ENCODE peak calls at places on chromosomes 11 and 22, in five cellular contexts. M is stimulated activated CD4-positive, alpha-beta T cell treated with anti-CD3 and anti-CD28 coated beads, Interleukin-2, amount 100 ng/mL, for 24 hours; E is endothelial cell; Z is HTR-8/SVneo; O is head of caudate nucleus. K is an unnamed sample.
A peak's percentile ranks its signal among the peaks of the same experiment; 100 is the strongest.

GRCh38 chr11:73229321-73230275 is 11.5 kb downstream of the P2RY2 start:
- DNase-seq in E (no peak), Z (no peak), M (no peak), O (no peak), K (no peak)

GRCh38 chr11:76765863-76766350 is 17.2 kb upstream of the TSKU start:
- DNase-seq in M (no peak), E (no peak), O (no peak), Z (no peak), K (no peak)

GRCh38 chr11:27532652-27533325 is 26.2 kb upstream of the LIN7C start:
- DNase-seq in Z (no peak), E (no peak), O (no peak), M (no peak), K (no peak)

GRCh38 chr11:102831128-102831708 is 12.2 kb downstream of the MMP3 start:
- DNase-seq in E (peak; percentile 26), O (no peak), M (no peak), Z (no peak), K (peak; percentile 72)

GRCh38 chr11:34558211-34558610 is 44.6 kb upstream of the ELF5 start:
- DNase-seq in M (no peak), Z (no peak), E (no peak), O (no peak), K (no peak)

GRCh38 chr11:85844439-85845051 is 10.6 kb upstream of the CCDC83 start:
- DNase-seq in M (no peak), Z (no peak), E (no peak), O (no peak), K (peak; percentile 11)

GRCh38 chr11:65058012-65058411 is 341 bp downstream of the NAALADL1 start:
- DNase-seq in E (no peak), M (no peak), Z (no peak), O (no peak), K (no peak)

GRCh38 chr11:19244621-19245020 is 3.9 kb upstream of the E2F8 start:
- DNase-seq in M (no peak), E (no peak), O (no peak), Z (no peak), K (no peak)

GRCh38 chr22:47102648-47103047 is 340.2 kb downstream of the TBC1D22A start:
- DNase-seq in Z (no peak), M (no peak), O (no peak), E (no peak), K (peak; percentile 95)